ENCODE peak calls at places on chromosome 2, in six cellular contexts. A, O, Q, H, K and G are unnamed samples.

GRCh38 chr2:74497777-74498499 is 1.5 kb downstream of the LBX2 start:
- DNase-seq in K (no peak), H (peak), Q (no peak), A (no peak), O (no peak), G (no peak)

GRCh38 chr2:239459581-239459980 is 58.8 kb upstream of the HDAC4 start:
- DNase-seq in H (no peak), K (no peak), A (no peak), O (no peak), Q (no peak), G (no peak)

GRCh38 chr2:60499082-60499429 is 54.4 kb downstream of the BCL11A start:
- DNase-seq in A (no peak), H (no peak), Q (no peak), K (no peak), O (no peak), G (no peak)

GRCh38 chr2:109594246-109594900 is 19.4 kb downstream of the SEPTIN10 start:
- DNase-seq in Q (no peak), A (no peak), O (no peak), K (no peak), H (no peak), G (no peak)

GRCh38 chr2:96113367-96113677 is 3.0 kb downstream of the ADRA2B start:
- DNase-seq in H (no peak), K (no peak), O (no peak), A (no peak), Q (no peak), G (no peak)

GRCh38 chr2:233011268-233012190 is 1.5 kb downstream of the NGEF start:
- DNase-seq in Q (no peak), O (no peak), A (no peak), H (no peak), K (no peak), G (no peak)

GRCh38 chr2:112938904-112939303 is 27.9 kb downstream of the IL37 start:
- DNase-seq in Q (no peak), H (no peak), O (no peak), A (no peak), K (no peak), G (no peak)

GRCh38 chr2:200795044-200795443 is 16.7 kb upstream of the BZW1 start:
- DNase-seq in Q (peak), H (no peak), K (no peak), O (no peak), A (no peak), G (no peak)